ENCODE peak calls at places on chromosomes 7 and 10, in five cellular contexts. One of them, this sample, is unnamed.

GRCh38 chr10:88232029-88232895 is 350.9 kb downstream of the RNLS start:
- DNase-seq in breast epithelium: peak
- DNase-seq in nephron progenitor cell: no peak
- DNase-seq in astrocyte: peak
- DNase-seq in neural progenitor cell: no peak
- DNase-seq in this sample: no peak

GRCh38 chr7:115097175-115097671 is 175.3 kb downstream of the MDFIC start:
- DNase-seq in breast epithelium: no peak
- DNase-seq in nephron progenitor cell: no peak
- DNase-seq in astrocyte: peak
- DNase-seq in neural progenitor cell: no peak
- DNase-seq in this sample: no peak

GRCh38 chr7:54336800-54337199 is 205.4 kb upstream of the VSTM2A start:
- DNase-seq in breast epithelium: no peak
- DNase-seq in nephron progenitor cell: no peak
- DNase-seq in astrocyte: no peak
- DNase-seq in neural progenitor cell: no peak
- DNase-seq in this sample: no peak

GRCh38 chr7:44678096-44678467 is 70.6 kb upstream of the ZMIZ2 start:
- DNase-seq in breast epithelium: no peak
- DNase-seq in nephron progenitor cell: no peak
- DNase-seq in astrocyte: peak
- DNase-seq in neural progenitor cell: no peak
- DNase-seq in this sample: no peak

GRCh38 chr10:91562839-91563581 is 69.9 kb downstream of the PPP1R3C start:
- DNase-seq in breast epithelium: no peak
- DNase-seq in nephron progenitor cell: no peak
- DNase-seq in astrocyte: no peak
- DNase-seq in neural progenitor cell: no peak
- DNase-seq in this sample: no peak

GRCh38 chr10:122019414-122019975 is 30.5 kb downstream of the TACC2 start:
- DNase-seq in breast epithelium: peak
- DNase-seq in nephron progenitor cell: peak
- DNase-seq in astrocyte: no peak
- DNase-seq in neural progenitor cell: peak
- DNase-seq in this sample: no peak

GRCh38 chr10:88108115-88108610 is 244.7 kb downstream of the PTEN start:
- DNase-seq in breast epithelium: no peak
- DNase-seq in nephron progenitor cell: no peak
- DNase-seq in astrocyte: no peak
- DNase-seq in neural progenitor cell: no peak
- DNase-seq in this sample: no peak

GRCh38 chr7:32458025-32458424 is 32.2 kb downstream of the LSM5 start:
- DNase-seq in breast epithelium: no peak
- DNase-seq in nephron progenitor cell: no peak
- DNase-seq in astrocyte: no peak
- DNase-seq in neural progenitor cell: no peak
- DNase-seq in this sample: no peak

GRCh38 chr7:24911213-24911603 is 68.8 kb downstream of the OSBPL3 start:
- DNase-seq in breast epithelium: no peak
- DNase-seq in nephron progenitor cell: no peak
- DNase-seq in astrocyte: peak
- DNase-seq in neural progenitor cell: no peak
- DNase-seq in this sample: no peak

GRCh38 chr10:24617771-24618396 is 105.8 kb downstream of the ARHGAP21 start:
- DNase-seq in breast epithelium: no peak
- DNase-seq in nephron progenitor cell: peak
- DNase-seq in astrocyte: peak
- DNase-seq in neural progenitor cell: peak
- DNase-seq in this sample: peak

DNA sequence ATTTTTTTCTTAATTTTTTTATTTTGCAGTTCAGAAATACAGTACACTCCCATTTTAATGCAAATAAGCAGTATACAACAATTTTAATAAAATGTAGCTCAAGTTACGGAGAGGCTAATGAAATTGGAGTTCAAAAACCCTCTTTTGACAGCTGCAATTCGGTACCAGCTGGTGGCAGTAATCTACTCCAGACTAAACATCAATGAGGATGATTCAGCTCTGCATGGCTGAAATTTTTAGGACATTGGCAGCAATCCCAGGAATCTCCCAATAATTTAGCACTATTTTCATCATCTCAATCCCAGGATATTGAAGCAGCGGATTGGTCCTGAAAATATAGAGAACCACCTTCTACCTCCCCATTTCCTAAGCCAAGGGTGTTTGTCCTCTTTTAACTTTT is 278.8 kb downstream of the CACNA2D1 start:
- DNase-seq in breast epithelium: no peak
- DNase-seq in nephron progenitor cell: no peak
- DNase-seq in astrocyte: peak
- DNase-seq in neural progenitor cell: peak
- DNase-seq in this sample: no peak
- TF ChIP-seq CTCF in breast epithelium: no peak
- TF ChIP-seq CTCF in nephron progenitor cell: no peak
- TF ChIP-seq CTCF in astrocyte: peak
- TF ChIP-seq CTCF in neural progenitor cell: peak
- TF ChIP-seq CTCF in this sample: no peak

DNA sequence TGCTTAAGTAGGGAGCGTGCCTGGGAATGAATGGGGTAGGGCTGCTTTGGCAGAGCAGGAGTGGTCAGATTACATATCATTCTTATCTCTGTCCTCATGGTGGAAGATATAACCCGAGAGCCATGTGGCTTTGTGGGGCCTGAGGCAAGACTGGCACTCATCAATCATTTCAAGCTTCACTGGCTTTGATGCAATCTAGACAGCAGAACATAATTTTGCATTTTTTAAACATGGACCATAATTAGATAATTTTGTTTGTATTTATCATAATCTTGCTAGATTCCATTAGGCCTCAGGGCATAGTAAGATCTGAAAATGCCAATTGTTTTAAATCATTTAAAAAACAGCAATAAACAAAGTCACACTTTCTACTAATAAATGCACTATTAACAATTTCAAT is 480.3 kb downstream of the NXPH1 start:
- DNase-seq in breast epithelium: no peak
- DNase-seq in nephron progenitor cell: no peak
- DNase-seq in astrocyte: no peak
- DNase-seq in neural progenitor cell: no peak
- DNase-seq in this sample: no peak
- TF ChIP-seq CTCF in breast epithelium: no peak
- TF ChIP-seq CTCF in nephron progenitor cell: no peak
- TF ChIP-seq CTCF in astrocyte: no peak
- TF ChIP-seq CTCF in neural progenitor cell: no peak
- TF ChIP-seq CTCF in this sample: no peak

GRCh38 chr7:6432786-6433185 is 15.0 kb downstream of the DAGLB start:
- DNase-seq in breast epithelium: no peak
- DNase-seq in nephron progenitor cell: no peak
- DNase-seq in astrocyte: no peak
- DNase-seq in neural progenitor cell: no peak
- DNase-seq in this sample: no peak

GRCh38 chr7:6425948-6426347 is 21.8 kb downstream of the DAGLB start:
- DNase-seq in breast epithelium: no peak
- DNase-seq in nephron progenitor cell: no peak
- DNase-seq in astrocyte: no peak
- DNase-seq in neural progenitor cell: no peak
- DNase-seq in this sample: no peak

GRCh38 chr7:6433814-6434630 is 13.7 kb downstream of the DAGLB start:
- DNase-seq in breast epithelium: no peak
- DNase-seq in nephron progenitor cell: no peak
- DNase-seq in astrocyte: no peak
- DNase-seq in neural progenitor cell: no peak
- DNase-seq in this sample: no peak

GRCh38 chr7:6430974-6431373 is 16.8 kb downstream of the DAGLB start:
- DNase-seq in breast epithelium: no peak
- DNase-seq in nephron progenitor cell: no peak
- DNase-seq in astrocyte: no peak
- DNase-seq in neural progenitor cell: no peak
- DNase-seq in this sample: no peak

GRCh38 chr7:6430271-6430940 is 17.3 kb downstream of the DAGLB start:
- DNase-seq in breast epithelium: no peak
- DNase-seq in nephron progenitor cell: no peak
- DNase-seq in astrocyte: peak
- DNase-seq in neural progenitor cell: no peak
- DNase-seq in this sample: no peak
- TF ChIP-seq CTCF in breast epithelium: no peak
- TF ChIP-seq CTCF in nephron progenitor cell: no peak
- TF ChIP-seq CTCF in astrocyte: peak
- TF ChIP-seq CTCF in neural progenitor cell: peak
- TF ChIP-seq CTCF in this sample: no peak

GRCh38 chr10:101446071-101446470 is 92.1 kb downstream of the BTRC start:
- DNase-seq in breast epithelium: no peak
- DNase-seq in nephron progenitor cell: no peak
- DNase-seq in astrocyte: no peak
- DNase-seq in neural progenitor cell: peak
- DNase-seq in this sample: no peak

GRCh38 chr10:101444499-101444898 is 90.5 kb downstream of the BTRC start:
- DNase-seq in breast epithelium: no peak
- DNase-seq in nephron progenitor cell: no peak
- DNase-seq in astrocyte: no peak
- DNase-seq in neural progenitor cell: no peak
- DNase-seq in this sample: no peak

GRCh38 chr10:101442456-101442800 is 88.5 kb downstream of the BTRC start:
- DNase-seq in breast epithelium: no peak
- DNase-seq in nephron progenitor cell: no peak
- DNase-seq in astrocyte: no peak
- DNase-seq in neural progenitor cell: no peak
- DNase-seq in this sample: no peak

GRCh38 chr10:101441539-101442455 is 87.8 kb downstream of the BTRC start:
- DNase-seq in breast epithelium: no peak
- DNase-seq in nephron progenitor cell: peak
- DNase-seq in astrocyte: peak
- DNase-seq in neural progenitor cell: peak
- DNase-seq in this sample: peak

DNA sequence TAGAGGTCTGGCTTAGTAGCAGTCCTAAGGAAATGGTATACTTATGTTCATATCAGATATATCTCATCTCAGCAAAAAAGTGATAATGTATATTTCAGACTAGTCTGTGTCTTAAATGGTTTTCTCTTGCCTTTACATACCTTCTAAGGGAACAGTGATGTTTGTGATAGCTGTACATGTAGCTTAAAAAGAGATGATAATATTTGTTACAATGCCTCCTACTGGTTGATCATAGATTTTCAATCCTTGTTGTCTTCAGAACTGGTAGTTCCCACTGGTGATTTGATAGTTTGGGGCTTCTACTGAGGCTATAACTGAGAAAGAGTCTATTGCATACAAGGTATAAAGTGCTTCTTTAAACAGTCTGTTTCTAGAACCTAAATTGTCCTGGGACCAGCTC is 90.1 kb downstream of the BTRC start:
- DNase-seq in breast epithelium: no peak
- DNase-seq in nephron progenitor cell: no peak
- DNase-seq in astrocyte: no peak
- DNase-seq in neural progenitor cell: no peak
- DNase-seq in this sample: no peak
- TF ChIP-seq CTCF in breast epithelium: no peak
- TF ChIP-seq CTCF in nephron progenitor cell: no peak
- TF ChIP-seq CTCF in astrocyte: peak
- TF ChIP-seq CTCF in neural progenitor cell: peak
- TF ChIP-seq CTCF in this sample: no peak

DNA sequence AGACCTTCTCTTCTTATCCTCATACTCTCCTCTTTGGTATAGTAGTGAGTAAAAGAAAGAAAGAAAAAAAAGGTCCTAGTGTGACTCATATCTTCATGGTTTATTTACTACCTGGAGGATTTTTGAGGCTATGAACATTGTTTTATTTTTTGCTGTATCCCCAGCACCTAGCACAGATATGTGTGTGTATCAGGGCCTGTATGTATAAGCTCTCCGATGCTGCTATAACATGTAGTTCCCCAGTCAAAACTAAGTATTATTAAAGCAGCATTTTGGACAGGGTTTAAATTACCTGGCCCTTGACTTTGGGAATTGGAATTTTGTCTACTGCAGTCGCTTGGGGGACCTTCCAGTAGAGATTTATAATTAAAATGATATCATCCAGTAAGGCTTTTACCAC is 46.3 kb downstream of the PYROXD2 start:
- DNase-seq in breast epithelium: no peak
- DNase-seq in nephron progenitor cell: no peak
- DNase-seq in astrocyte: no peak
- DNase-seq in neural progenitor cell: no peak
- DNase-seq in this sample: no peak
- TF ChIP-seq CTCF in breast epithelium: no peak
- TF ChIP-seq CTCF in nephron progenitor cell: no peak
- TF ChIP-seq CTCF in astrocyte: no peak
- TF ChIP-seq CTCF in neural progenitor cell: no peak
- TF ChIP-seq CTCF in this sample: no peak

GRCh38 chr10:95399167-95399566 is 108.4 kb upstream of the PDLIM1 start:
- DNase-seq in breast epithelium: no peak
- DNase-seq in nephron progenitor cell: no peak
- DNase-seq in astrocyte: no peak
- DNase-seq in neural progenitor cell: no peak
- DNase-seq in this sample: no peak
- TF ChIP-seq CTCF in breast epithelium: no peak
- TF ChIP-seq CTCF in nephron progenitor cell: no peak
- TF ChIP-seq CTCF in astrocyte: no peak
- TF ChIP-seq CTCF in neural progenitor cell: no peak
- TF ChIP-seq CTCF in this sample: no peak

This sample was measured in GM13976.